ENCODE peak calls at places on chromosome 13, in four cellular contexts. One of them, this sample, is unnamed.

GRCh38 chr13:35881360-35881759 is 249.8 kb downstream of the DCLK1 start:
- DNase-seq in uterus: no peak
- DNase-seq in heart right ventricle: no peak
- DNase-seq in mesothelial cell of epicardium: no peak
- DNase-seq in this sample: no peak

GRCh38 chr13:66556306-66556705 is 673.8 kb downstream of the PCDH9 start:
- DNase-seq in uterus: no peak
- DNase-seq in heart right ventricle: no peak
- DNase-seq in mesothelial cell of epicardium: no peak
- DNase-seq in this sample: no peak

GRCh38 chr13:65597839-65598818 is 1632.0 kb downstream of the PCDH9 start:
- DNase-seq in uterus: no peak
- DNase-seq in heart right ventricle: no peak
- DNase-seq in mesothelial cell of epicardium: no peak
- DNase-seq in this sample: no peak

GRCh38 chr13:74217816-74218215 is 83.6 kb upstream of the KLF12 start:
- DNase-seq in uterus: no peak
- DNase-seq in heart right ventricle: no peak
- DNase-seq in mesothelial cell of epicardium: no peak
- DNase-seq in this sample: no peak

GRCh38 chr13:55160911-55161310 is 1979.8 kb upstream of the PRR20A start:
- DNase-seq in uterus: no peak
- DNase-seq in heart right ventricle: no peak
- DNase-seq in mesothelial cell of epicardium: no peak
- DNase-seq in this sample: no peak

GRCh38 chr13:51444922-51445321 is 7.9 kb downstream of the INTS6 start:
- DNase-seq in uterus: no peak
- DNase-seq in heart right ventricle: no peak
- DNase-seq in mesothelial cell of epicardium: no peak
- DNase-seq in this sample: no peak

GRCh38 chr13:78598933-78599332 is 4.4 kb downstream of the POU4F1 start:
- DNase-seq in uterus: no peak
- DNase-seq in heart right ventricle: no peak
- DNase-seq in mesothelial cell of epicardium: no peak
- DNase-seq in this sample: no peak

GRCh38 chr13:78601124-78601885 is 2.0 kb downstream of the POU4F1 start:
- DNase-seq in uterus: no peak
- DNase-seq in heart right ventricle: no peak
- DNase-seq in mesothelial cell of epicardium: no peak
- DNase-seq in this sample: no peak

GRCh38 chr13:41565221-41565620 is 107.9 kb downstream of the RGCC start:
- DNase-seq in uterus: no peak
- DNase-seq in heart right ventricle: no peak
- DNase-seq in mesothelial cell of epicardium: no peak
- DNase-seq in this sample: no peak

GRCh38 chr13:97191615-97192014 is 30.5 kb upstream of the MBNL2 start:
- DNase-seq in uterus: no peak
- DNase-seq in heart right ventricle: no peak
- DNase-seq in mesothelial cell of epicardium: no peak
- DNase-seq in this sample: no peak

GRCh38 chr13:85575110-85575509 is 224.1 kb downstream of the SLITRK6 start:
- DNase-seq in uterus: no peak
- DNase-seq in heart right ventricle: no peak
- DNase-seq in mesothelial cell of epicardium: no peak
- DNase-seq in this sample: no peak

GRCh38 chr13:37395544-37395943 is 203.0 kb downstream of the POSTN start:
- DNase-seq in uterus: no peak
- DNase-seq in heart right ventricle: no peak
- DNase-seq in mesothelial cell of epicardium: no peak
- DNase-seq in this sample: no peak

GRCh38 chr13:77574076-77574475 is 38.6 kb downstream of the SCEL start:
- DNase-seq in uterus: no peak
- DNase-seq in heart right ventricle: no peak
- DNase-seq in mesothelial cell of epicardium: no peak
- DNase-seq in this sample: no peak

GRCh38 chr13:51806571-51806970 is 2.6 kb upstream of the DHRS12 start:
- DNase-seq in uterus: no peak
- DNase-seq in heart right ventricle: peak; percentile 56
- DNase-seq in mesothelial cell of epicardium: no peak
- DNase-seq in this sample: no peak

GRCh38 chr13:94829801-94830200 is 117.5 kb upstream of the SOX21 start:
- DNase-seq in uterus: no peak
- DNase-seq in heart right ventricle: no peak
- DNase-seq in mesothelial cell of epicardium: no peak
- DNase-seq in this sample: no peak

GRCh38 chr13:26053418-26053980 is 1.7 kb upstream of the SHISA2 start:
- DNase-seq in uterus: no peak
- DNase-seq in heart right ventricle: no peak
- DNase-seq in mesothelial cell of epicardium: no peak
- DNase-seq in this sample: no peak

GRCh38 chr13:90968510-90968909 is 379.0 kb upstream of the MIR17HG start:
- DNase-seq in uterus: no peak
- DNase-seq in heart right ventricle: no peak
- DNase-seq in mesothelial cell of epicardium: no peak
- DNase-seq in this sample: no peak

GRCh38 chr13:42807866-42808265 is 26.5 kb downstream of the FAM216B start:
- DNase-seq in uterus: no peak
- DNase-seq in heart right ventricle: no peak
- DNase-seq in mesothelial cell of epicardium: no peak
- DNase-seq in this sample: no peak

GRCh38 chr13:101700598-101700997 is 248.1 kb downstream of the ITGBL1 start:
- DNase-seq in uterus: no peak
- DNase-seq in heart right ventricle: peak; percentile 23
- DNase-seq in mesothelial cell of epicardium: no peak
- DNase-seq in this sample: no peak

GRCh38 chr13:85590231-85590931 is 208.8 kb downstream of the SLITRK6 start:
- DNase-seq in uterus: no peak
- DNase-seq in heart right ventricle: no peak
- DNase-seq in mesothelial cell of epicardium: no peak
- DNase-seq in this sample: no peak

GRCh38 chr13:73303858-73304257 is 245.1 kb downstream of the KLF5 start:
- DNase-seq in uterus: no peak
- DNase-seq in heart right ventricle: no peak
- DNase-seq in mesothelial cell of epicardium: no peak
- DNase-seq in this sample: no peak

GRCh38 chr13:27813826-27814225 is 21.5 kb downstream of the GSX1 start:
- DNase-seq in uterus: no peak
- DNase-seq in heart right ventricle: no peak
- DNase-seq in mesothelial cell of epicardium: no peak
- DNase-seq in this sample: no peak

GRCh38 chr13:32537580-32538233 is 888 bp downstream of the N4BP2L2 start:
- DNase-seq in uterus: peak; percentile 29
- DNase-seq in heart right ventricle: peak; percentile 32
- DNase-seq in mesothelial cell of epicardium: peak; percentile 46
- DNase-seq in this sample: no peak

GRCh38 chr13:114024603-114025431 is 50.9 kb upstream of the C13orf46 start:
- DNase-seq in uterus: no peak
- DNase-seq in heart right ventricle: no peak
- DNase-seq in mesothelial cell of epicardium: no peak
- DNase-seq in this sample: no peak

GRCh38 chr13:73981595-73981994 is 152.6 kb downstream of the KLF12 start:
- DNase-seq in uterus: no peak
- DNase-seq in heart right ventricle: no peak
- DNase-seq in mesothelial cell of epicardium: no peak
- DNase-seq in this sample: no peak

GRCh38 chr13:95745289-95745688 is 68.3 kb downstream of the DNAJC3 start:
- DNase-seq in uterus: no peak
- DNase-seq in heart right ventricle: no peak
- DNase-seq in mesothelial cell of epicardium: no peak
- DNase-seq in this sample: no peak

GRCh38 chr13:74062933-74063332 is 71.3 kb downstream of the KLF12 start:
- DNase-seq in uterus: peak; percentile 49
- DNase-seq in heart right ventricle: peak; percentile 80
- DNase-seq in mesothelial cell of epicardium: no peak
- DNase-seq in this sample: no peak

GRCh38 chr13:42707003-42707402 is 74.4 kb upstream of the FAM216B start:
- DNase-seq in uterus: no peak
- DNase-seq in heart right ventricle: no peak
- DNase-seq in mesothelial cell of epicardium: no peak
- DNase-seq in this sample: no peak

GRCh38 chr13:27194895-27195764 is 23.5 kb upstream of the USP12 start:
- DNase-seq in uterus: no peak
- DNase-seq in heart right ventricle: no peak
- DNase-seq in mesothelial cell of epicardium: no peak
- DNase-seq in this sample: no peak

GRCh38 chr13:46374710-46375109 is 12.3 kb downstream of the RUBCNL start:
- DNase-seq in uterus: no peak
- DNase-seq in heart right ventricle: no peak
- DNase-seq in mesothelial cell of epicardium: no peak
- DNase-seq in this sample: no peak

GRCh38 chr13:71879129-71879535 is 12.1 kb upstream of the DACH1 start:
- DNase-seq in uterus: no peak
- DNase-seq in heart right ventricle: peak; percentile 11
- DNase-seq in mesothelial cell of epicardium: no peak
- DNase-seq in this sample: no peak
- TF ChIP-seq CTCF in uterus: peak; percentile 66
- TF ChIP-seq CTCF in heart right ventricle: peak; percentile 79
- TF ChIP-seq CTCF in mesothelial cell of epicardium: peak; percentile 28
- TF ChIP-seq CTCF in this sample: no peak

GRCh38 chr13:56347014-56347413 is 793.7 kb upstream of the PRR20A start:
- DNase-seq in uterus: no peak
- DNase-seq in heart right ventricle: no peak
- DNase-seq in mesothelial cell of epicardium: no peak
- DNase-seq in this sample: no peak

GRCh38 chr13:56349866-56350265 is 790.9 kb upstream of the PRR20A start:
- DNase-seq in uterus: no peak
- DNase-seq in heart right ventricle: no peak
- DNase-seq in mesothelial cell of epicardium: no peak
- DNase-seq in this sample: no peak

GRCh38 chr13:56352356-56352755 is 788.4 kb upstream of the PRR20A start:
- DNase-seq in uterus: no peak
- DNase-seq in heart right ventricle: no peak
- DNase-seq in mesothelial cell of epicardium: no peak
- DNase-seq in this sample: no peak

GRCh38 chr13:56352901-56353300 is 787.8 kb upstream of the PRR20A start:
- DNase-seq in uterus: no peak
- DNase-seq in heart right ventricle: no peak
- DNase-seq in mesothelial cell of epicardium: no peak
- DNase-seq in this sample: no peak

DNA sequence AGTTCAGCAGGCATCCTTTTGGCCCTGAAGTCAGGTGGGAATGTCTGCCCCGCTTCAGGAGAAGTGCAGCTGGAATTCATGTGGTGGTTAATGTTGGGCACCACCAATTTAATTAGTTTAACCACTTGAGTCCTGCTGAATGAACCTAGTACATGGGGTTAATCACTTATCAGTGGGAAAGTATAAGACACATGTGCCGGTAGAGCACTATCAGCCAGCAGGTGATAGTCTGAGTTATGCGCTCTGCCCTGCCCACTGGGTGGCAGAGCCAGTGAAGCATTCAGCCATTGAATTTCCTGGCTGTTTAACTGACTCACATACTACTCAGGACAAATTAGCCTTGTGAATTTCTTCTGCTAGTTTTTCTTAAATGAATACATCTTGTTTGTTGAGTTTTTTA is 789.7 kb upstream of the PRR20A start:
- DNase-seq in uterus: no peak
- DNase-seq in heart right ventricle: no peak
- DNase-seq in mesothelial cell of epicardium: no peak
- DNase-seq in this sample: no peak
- TF ChIP-seq CTCF in uterus: no peak
- TF ChIP-seq CTCF in heart right ventricle: peak; percentile 17
- TF ChIP-seq CTCF in mesothelial cell of epicardium: no peak
- TF ChIP-seq CTCF in this sample: no peak

GRCh38 chr13:21913010-21913409 is 242.1 kb downstream of the FGF9 start:
- DNase-seq in uterus: no peak
- DNase-seq in heart right ventricle: no peak
- DNase-seq in mesothelial cell of epicardium: no peak
- DNase-seq in this sample: no peak
- TF ChIP-seq CTCF in uterus: no peak
- TF ChIP-seq CTCF in heart right ventricle: no peak
- TF ChIP-seq CTCF in mesothelial cell of epicardium: no peak
- TF ChIP-seq CTCF in this sample: no peak

DNA sequence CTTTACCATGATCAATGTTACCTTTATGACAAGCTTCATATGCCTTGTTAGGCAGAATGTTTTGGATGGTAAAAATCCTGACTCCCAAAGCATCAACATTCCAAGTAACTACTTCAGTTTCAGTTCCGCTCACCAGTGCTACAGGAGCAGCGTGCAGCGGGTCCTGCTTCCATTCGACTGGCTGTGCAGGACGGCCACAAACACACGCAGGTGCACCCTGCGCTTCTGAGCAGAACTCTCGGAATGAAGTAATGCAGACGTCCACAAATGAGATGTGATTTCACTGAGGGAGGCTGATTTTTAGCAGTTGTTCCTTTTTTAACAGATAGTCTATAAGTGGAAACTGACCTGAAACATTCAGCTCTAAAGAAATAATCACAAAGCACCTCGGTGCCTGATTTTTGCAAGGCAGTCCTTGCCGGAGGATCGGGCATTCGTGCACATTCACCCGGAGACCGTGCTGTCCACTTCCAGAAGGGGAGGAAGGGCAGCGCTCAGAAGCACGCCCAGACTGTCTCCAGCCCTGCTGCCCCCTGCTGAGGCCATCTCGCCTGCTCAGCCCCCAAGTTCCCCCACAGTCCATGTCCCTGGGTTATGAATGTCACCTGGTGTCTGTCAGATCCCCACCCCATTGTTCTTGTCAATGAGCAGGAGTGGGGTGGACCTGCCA is 85.8 kb downstream of the RAB20 start:
- DNase-seq in uterus: no peak
- DNase-seq in heart right ventricle: no peak
- DNase-seq in mesothelial cell of epicardium: no peak
- DNase-seq in this sample: no peak
- TF ChIP-seq CTCF in uterus: no peak
- TF ChIP-seq CTCF in heart right ventricle: no peak
- TF ChIP-seq CTCF in mesothelial cell of epicardium: no peak
- TF ChIP-seq CTCF in this sample: no peak

GRCh38 chr13:111027481-111028439 is 87.3 kb upstream of the ARHGEF7 start:
- DNase-seq in uterus: no peak
- DNase-seq in heart right ventricle: no peak
- DNase-seq in mesothelial cell of epicardium: no peak
- DNase-seq in this sample: no peak
- TF ChIP-seq CTCF in uterus: peak; percentile 5
- TF ChIP-seq CTCF in heart right ventricle: no peak
- TF ChIP-seq CTCF in mesothelial cell of epicardium: no peak
- TF ChIP-seq CTCF in this sample: no peak

GRCh38 chr13:47408546-47409319 is 511.9 kb upstream of the HTR2A start:
- DNase-seq in uterus: no peak
- DNase-seq in heart right ventricle: no peak
- DNase-seq in mesothelial cell of epicardium: no peak
- DNase-seq in this sample: no peak
- TF ChIP-seq CTCF in uterus: no peak
- TF ChIP-seq CTCF in heart right ventricle: no peak
- TF ChIP-seq CTCF in mesothelial cell of epicardium: no peak
- TF ChIP-seq CTCF in this sample: no peak